ENCODE peak calls at places on chromosomes 12 and 14, in four cellular contexts. One of them, this sample, is unnamed. For H3K4me1, the result is how much of the 10 kb centered on the place peaks cover.

GRCh38 chr12:2944401-2945047 is 14.7 kb upstream of the TEAD4 start:
- DNase-seq in mammary epithelial cell: peak
- DNase-seq in left ventricle myocardium inferior: peak
- DNase-seq in ascending aorta: no peak
- DNase-seq in this sample: peak

GRCh38 chr14:61512508-61512907 is 182.8 kb upstream of the HIF1A start:
- DNase-seq in mammary epithelial cell: peak
- DNase-seq in left ventricle myocardium inferior: no peak
- DNase-seq in ascending aorta: no peak
- DNase-seq in this sample: no peak

GRCh38 chr12:96121271-96121711 is 72.9 kb upstream of the ELK3 start:
- DNase-seq in mammary epithelial cell: no peak
- DNase-seq in left ventricle myocardium inferior: no peak
- DNase-seq in ascending aorta: no peak
- DNase-seq in this sample: no peak

GRCh38 chr14:102882233-102882906 is 40.1 kb upstream of the AMN start:
- DNase-seq in mammary epithelial cell: no peak
- DNase-seq in left ventricle myocardium inferior: no peak
- DNase-seq in ascending aorta: no peak
- DNase-seq in this sample: no peak

GRCh38 chr12:100926669-100927248 is 132.2 kb downstream of the ANO4 start:
- DNase-seq in mammary epithelial cell: peak
- DNase-seq in left ventricle myocardium inferior: no peak
- DNase-seq in ascending aorta: no peak
- DNase-seq in this sample: no peak

GRCh38 chr12:24595652-24596235 is 353.2 kb downstream of the BCAT1 start:
- DNase-seq in mammary epithelial cell: no peak
- DNase-seq in left ventricle myocardium inferior: no peak
- DNase-seq in ascending aorta: no peak
- DNase-seq in this sample: no peak

GRCh38 chr12:4089147-4089606 is 184.4 kb upstream of the CCND2 start:
- DNase-seq in mammary epithelial cell: no peak
- DNase-seq in left ventricle myocardium inferior: no peak
- DNase-seq in ascending aorta: no peak
- DNase-seq in this sample: no peak

GRCh38 chr12:93002278-93003054 is 73.4 kb upstream of the EEA1 start:
- DNase-seq in mammary epithelial cell: peak
- DNase-seq in left ventricle myocardium inferior: no peak
- DNase-seq in ascending aorta: no peak
- DNase-seq in this sample: no peak

GRCh38 chr12:32139064-32139421 is 32.4 kb downstream of the BICD1 start:
- DNase-seq in mammary epithelial cell: no peak
- DNase-seq in left ventricle myocardium inferior: no peak
- DNase-seq in ascending aorta: no peak
- DNase-seq in this sample: no peak

GRCh38 chr14:95101736-95102677 is 55.3 kb downstream of the DICER1 start:
- DNase-seq in mammary epithelial cell: no peak
- DNase-seq in left ventricle myocardium inferior: no peak
- DNase-seq in ascending aorta: no peak
- DNase-seq in this sample: no peak

GRCh38 chr14:47044841-47045240 is 393.3 kb upstream of the RPL10L start:
- DNase-seq in mammary epithelial cell: no peak
- DNase-seq in left ventricle myocardium inferior: no peak
- DNase-seq in ascending aorta: no peak
- DNase-seq in this sample: no peak

GRCh38 chr14:51873221-51873893 is 12.9 kb downstream of the GNG2 start:
- DNase-seq in mammary epithelial cell: peak
- DNase-seq in left ventricle myocardium inferior: no peak
- DNase-seq in ascending aorta: no peak
- DNase-seq in this sample: peak

DNA sequence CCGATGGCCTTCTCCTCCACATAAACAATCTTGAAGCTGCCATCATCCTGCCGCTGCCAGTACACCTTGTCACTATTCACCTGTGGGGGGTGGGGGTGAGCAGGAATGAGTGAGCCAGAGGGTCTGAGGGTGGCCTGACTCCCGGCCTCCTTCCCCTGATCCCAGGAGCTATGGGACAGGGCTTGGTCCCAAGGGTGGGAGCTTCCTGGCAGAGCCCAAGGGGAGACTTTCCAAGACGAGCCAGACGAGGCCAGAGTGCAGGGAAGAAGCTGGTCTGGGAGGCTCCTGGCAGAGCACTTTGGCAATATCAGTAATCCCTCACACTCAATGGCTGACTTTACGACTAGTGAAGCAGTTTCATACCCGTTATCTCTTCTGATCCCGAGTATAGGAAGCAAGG is 7.5 kb downstream of the TGM1 start:
- DNase-seq in mammary epithelial cell: no peak
- DNase-seq in left ventricle myocardium inferior: no peak
- DNase-seq in ascending aorta: no peak
- DNase-seq in this sample: no peak
- H3K4me1 ChIP-seq in mammary epithelial cell: under half
- H3K4me1 ChIP-seq in left ventricle myocardium inferior: under half
- H3K4me1 ChIP-seq in ascending aorta: under half
- H3K4me1 ChIP-seq in this sample: under half

GRCh38 chr12:97639702-97640101 is 177.1 kb downstream of the RMST start:
- DNase-seq in mammary epithelial cell: peak
- DNase-seq in left ventricle myocardium inferior: no peak
- DNase-seq in ascending aorta: no peak
- DNase-seq in this sample: no peak
- H3K4me1 ChIP-seq in mammary epithelial cell: under half
- H3K4me1 ChIP-seq in left ventricle myocardium inferior: under half
- H3K4me1 ChIP-seq in ascending aorta: under half
- H3K4me1 ChIP-seq in this sample: under half

GRCh38 chr12:13164859-13165577 is 31.5 kb upstream of the EMP1 start:
- DNase-seq in mammary epithelial cell: no peak
- DNase-seq in left ventricle myocardium inferior: no peak
- DNase-seq in ascending aorta: no peak
- DNase-seq in this sample: no peak
- H3K4me1 ChIP-seq in mammary epithelial cell: under half
- H3K4me1 ChIP-seq in left ventricle myocardium inferior: under half
- H3K4me1 ChIP-seq in ascending aorta: under half
- H3K4me1 ChIP-seq in this sample: under half

GRCh38 chr12:111412830-111413441 is 7.2 kb downstream of the SH2B3 start:
- DNase-seq in mammary epithelial cell: no peak
- DNase-seq in left ventricle myocardium inferior: no peak
- DNase-seq in ascending aorta: no peak
- DNase-seq in this sample: no peak

GRCh38 chr12:111411187-111411764 is 5.6 kb downstream of the SH2B3 start:
- DNase-seq in mammary epithelial cell: no peak
- DNase-seq in left ventricle myocardium inferior: no peak
- DNase-seq in ascending aorta: no peak
- DNase-seq in this sample: no peak

GRCh38 chr12:111413442-111414086 is 7.8 kb downstream of the SH2B3 start:
- DNase-seq in mammary epithelial cell: peak
- DNase-seq in left ventricle myocardium inferior: peak
- DNase-seq in ascending aorta: no peak
- DNase-seq in this sample: no peak

GRCh38 chr12:111410229-111411186 is 4.8 kb downstream of the SH2B3 start:
- DNase-seq in mammary epithelial cell: no peak
- DNase-seq in left ventricle myocardium inferior: peak
- DNase-seq in ascending aorta: no peak
- DNase-seq in this sample: no peak

DNA sequence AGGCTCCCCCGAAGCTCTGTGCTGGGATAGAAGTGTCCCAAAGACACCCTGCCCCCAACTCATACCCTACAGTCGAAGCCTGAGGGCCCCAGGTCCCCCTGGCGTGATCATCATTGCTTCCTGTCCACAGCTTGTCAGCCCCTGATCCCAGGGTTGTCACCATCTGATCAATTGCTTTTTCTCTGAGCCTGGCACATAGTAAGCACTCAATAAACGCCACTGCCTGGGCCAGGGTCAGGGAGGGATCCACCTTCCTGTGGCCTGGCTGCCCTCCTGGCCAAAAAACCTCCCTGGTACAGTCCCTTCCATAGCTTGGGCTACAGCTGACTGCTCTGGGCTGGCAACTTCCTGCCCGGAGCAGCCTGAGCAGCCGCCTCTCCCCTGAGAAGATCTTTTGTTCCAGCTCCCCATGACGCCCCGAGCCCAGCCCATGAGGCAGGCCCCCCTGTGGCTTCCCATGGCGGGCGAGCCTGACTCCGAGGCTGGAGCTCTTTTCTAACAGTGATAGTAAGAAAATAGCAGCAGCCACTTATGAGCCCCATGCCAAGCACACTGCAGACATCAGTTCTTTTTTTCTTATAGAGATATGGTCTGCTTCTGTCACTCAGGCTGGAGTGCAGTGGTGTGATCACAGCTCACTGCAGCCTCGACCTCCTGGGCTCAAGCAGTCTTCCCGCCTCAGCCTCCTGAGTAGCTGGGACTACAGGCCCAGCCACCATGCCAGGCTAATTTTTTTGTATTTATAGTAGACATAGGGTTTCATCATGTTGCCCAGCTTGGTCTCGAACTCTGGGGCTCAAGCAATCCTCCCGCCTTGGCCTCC is 6.5 kb downstream of the SH2B3 start:
- DNase-seq in mammary epithelial cell: no peak
- DNase-seq in left ventricle myocardium inferior: peak
- DNase-seq in ascending aorta: no peak
- DNase-seq in this sample: no peak
- H3K4me1 ChIP-seq in mammary epithelial cell: under half
- H3K4me1 ChIP-seq in left ventricle myocardium inferior: half or more
- H3K4me1 ChIP-seq in ascending aorta: under half
- H3K4me1 ChIP-seq in this sample: half or more

GRCh38 chr12:122862872-122863701 is 27.8 kb downstream of the HIP1R start:
- DNase-seq in mammary epithelial cell: no peak
- DNase-seq in left ventricle myocardium inferior: no peak
- DNase-seq in ascending aorta: no peak
- DNase-seq in this sample: no peak

GRCh38 chr12:122860052-122860853 is 25.0 kb downstream of the HIP1R start:
- DNase-seq in mammary epithelial cell: peak
- DNase-seq in left ventricle myocardium inferior: peak
- DNase-seq in ascending aorta: no peak
- DNase-seq in this sample: peak

GRCh38 chr12:122860854-122861585 is 25.8 kb downstream of the HIP1R start:
- DNase-seq in mammary epithelial cell: no peak
- DNase-seq in left ventricle myocardium inferior: no peak
- DNase-seq in ascending aorta: no peak
- DNase-seq in this sample: no peak

GRCh38 chr12:122861586-122861970 is 26.3 kb downstream of the HIP1R start:
- DNase-seq in mammary epithelial cell: no peak
- DNase-seq in left ventricle myocardium inferior: no peak
- DNase-seq in ascending aorta: no peak
- DNase-seq in this sample: no peak

DNA sequence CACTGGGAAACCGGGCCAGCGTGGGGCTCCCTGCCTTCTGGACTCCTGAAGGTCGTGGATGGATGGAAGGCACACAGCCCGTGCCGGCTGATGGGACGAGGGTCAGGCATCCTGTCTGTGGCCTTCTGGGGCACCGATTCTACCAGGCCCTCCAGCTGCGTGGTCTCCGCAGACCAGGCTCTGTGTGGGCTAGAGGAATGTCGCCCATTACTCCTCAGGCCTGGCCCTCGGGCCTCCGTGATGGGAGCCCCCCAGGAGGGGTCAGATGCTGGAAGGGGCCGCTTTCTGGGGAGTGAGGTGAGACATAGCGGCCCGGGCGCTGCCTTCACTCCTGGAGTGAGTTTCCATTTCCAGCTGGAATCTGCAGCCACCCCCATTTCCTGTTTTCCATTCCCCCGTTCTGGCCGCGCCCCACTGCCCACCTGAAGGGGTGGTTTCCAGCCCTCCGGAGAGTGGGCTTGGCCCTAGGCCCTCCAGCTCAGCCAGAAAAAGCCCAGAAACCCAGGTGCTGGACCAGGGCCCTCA is 26.9 kb downstream of the HIP1R start:
- DNase-seq in mammary epithelial cell: no peak
- DNase-seq in left ventricle myocardium inferior: no peak
- DNase-seq in ascending aorta: no peak
- DNase-seq in this sample: no peak
- H3K4me1 ChIP-seq in mammary epithelial cell: under half
- H3K4me1 ChIP-seq in left ventricle myocardium inferior: half or more
- H3K4me1 ChIP-seq in ascending aorta: under half
- H3K4me1 ChIP-seq in this sample: under half

This sample was measured in CD4-positive, alpha-beta memory T cell.